ENCODE peak calls at places on chromosomes 6 and 20, in ten cellular contexts. One of them, this sample, is unnamed.

GRCh38 chr20:48257833-48258232 is 472.6 kb upstream of the SULF2 start:
- DNase-seq in GM13977: no peak
- DNase-seq in NCI-H510A: no peak
- DNase-seq in activated T-cell treated with anti-CD3 and anti-CD28 coated beads, Interleukin-2, amount 50 U/mL, for 1 hour: no peak
- DNase-seq in stimulated activated CD4-positive, alpha-beta T cell treated with anti-CD3 and anti-CD28 coated beads, Interleukin-4, amount 100 ng/mL, for 1 hour: no peak
- DNase-seq in NCI-H1694: no peak
- DNase-seq in prostate gland: no peak
- DNase-seq in aorta: no peak
- DNase-seq in endothelial cell: no peak
- DNase-seq in HCT116: no peak
- DNase-seq in this sample: no peak

GRCh38 chr6:5213851-5214507 is 46.8 kb downstream of the LYRM4 start:
- DNase-seq in stimulated activated CD4-positive, alpha-beta T cell treated with anti-CD3 and anti-CD28 coated beads, Interleukin-4, amount 100 ng/mL, for 1 hour: no peak
- DNase-seq in aorta: no peak
- DNase-seq in prostate gland: no peak
- DNase-seq in endothelial cell: no peak
- DNase-seq in NCI-H1694: no peak
- DNase-seq in activated T-cell treated with anti-CD3 and anti-CD28 coated beads, Interleukin-2, amount 50 U/mL, for 1 hour: no peak
- DNase-seq in NCI-H510A: no peak
- DNase-seq in GM13977: no peak
- DNase-seq in HCT116: no peak
- DNase-seq in this sample: no peak

GRCh38 chr6:46687619-46688097 is at the start of gene TDRD6:
- DNase-seq in GM13977: no peak
- DNase-seq in endothelial cell: no peak
- DNase-seq in NCI-H1694: no peak
- DNase-seq in NCI-H510A: no peak
- DNase-seq in stimulated activated CD4-positive, alpha-beta T cell treated with anti-CD3 and anti-CD28 coated beads, Interleukin-4, amount 100 ng/mL, for 1 hour: no peak
- DNase-seq in aorta: peak
- DNase-seq in activated T-cell treated with anti-CD3 and anti-CD28 coated beads, Interleukin-2, amount 50 U/mL, for 1 hour: no peak
- DNase-seq in HCT116: no peak
- DNase-seq in prostate gland: no peak
- DNase-seq in this sample: no peak

GRCh38 chr6:292506-293184 is 358 bp downstream of the DUSP22 start:
- DNase-seq in NCI-H510A: no peak
- DNase-seq in HCT116: no peak
- DNase-seq in NCI-H1694: no peak
- DNase-seq in endothelial cell: peak
- DNase-seq in aorta: peak
- DNase-seq in stimulated activated CD4-positive, alpha-beta T cell treated with anti-CD3 and anti-CD28 coated beads, Interleukin-4, amount 100 ng/mL, for 1 hour: peak
- DNase-seq in prostate gland: peak
- DNase-seq in GM13977: peak
- DNase-seq in activated T-cell treated with anti-CD3 and anti-CD28 coated beads, Interleukin-2, amount 50 U/mL, for 1 hour: no peak
- DNase-seq in this sample: peak

GRCh38 chr20:164618-165017 is 7.4 kb downstream of the DEFB127 start:
- DNase-seq in aorta: no peak
- DNase-seq in activated T-cell treated with anti-CD3 and anti-CD28 coated beads, Interleukin-2, amount 50 U/mL, for 1 hour: no peak
- DNase-seq in HCT116: no peak
- DNase-seq in stimulated activated CD4-positive, alpha-beta T cell treated with anti-CD3 and anti-CD28 coated beads, Interleukin-4, amount 100 ng/mL, for 1 hour: no peak
- DNase-seq in GM13977: no peak
- DNase-seq in endothelial cell: no peak
- DNase-seq in NCI-H510A: no peak
- DNase-seq in prostate gland: no peak
- DNase-seq in NCI-H1694: no peak
- DNase-seq in this sample: no peak

GRCh38 chr20:46004813-46005505 is 3.7 kb upstream of the MMP9 start:
- DNase-seq in NCI-H510A: no peak
- DNase-seq in stimulated activated CD4-positive, alpha-beta T cell treated with anti-CD3 and anti-CD28 coated beads, Interleukin-4, amount 100 ng/mL, for 1 hour: no peak
- DNase-seq in activated T-cell treated with anti-CD3 and anti-CD28 coated beads, Interleukin-2, amount 50 U/mL, for 1 hour: no peak
- DNase-seq in prostate gland: no peak
- DNase-seq in HCT116: no peak
- DNase-seq in aorta: no peak
- DNase-seq in NCI-H1694: no peak
- DNase-seq in endothelial cell: no peak
- DNase-seq in GM13977: no peak
- DNase-seq in this sample: no peak

GRCh38 chr20:14234666-14235295 is 102.6 kb downstream of the FLRT3 start:
- DNase-seq in stimulated activated CD4-positive, alpha-beta T cell treated with anti-CD3 and anti-CD28 coated beads, Interleukin-4, amount 100 ng/mL, for 1 hour: no peak
- DNase-seq in NCI-H1694: no peak
- DNase-seq in GM13977: no peak
- DNase-seq in HCT116: no peak
- DNase-seq in activated T-cell treated with anti-CD3 and anti-CD28 coated beads, Interleukin-2, amount 50 U/mL, for 1 hour: no peak
- DNase-seq in endothelial cell: no peak
- DNase-seq in NCI-H510A: no peak
- DNase-seq in prostate gland: no peak
- DNase-seq in aorta: no peak
- DNase-seq in this sample: no peak

GRCh38 chr6:27043244-27043643 is 204.3 kb upstream of the PRSS16 start:
- DNase-seq in endothelial cell: no peak
- DNase-seq in stimulated activated CD4-positive, alpha-beta T cell treated with anti-CD3 and anti-CD28 coated beads, Interleukin-4, amount 100 ng/mL, for 1 hour: no peak
- DNase-seq in prostate gland: no peak
- DNase-seq in NCI-H510A: no peak
- DNase-seq in aorta: no peak
- DNase-seq in NCI-H1694: no peak
- DNase-seq in HCT116: no peak
- DNase-seq in activated T-cell treated with anti-CD3 and anti-CD28 coated beads, Interleukin-2, amount 50 U/mL, for 1 hour: no peak
- DNase-seq in GM13977: peak
- DNase-seq in this sample: no peak

GRCh38 chr6:77173472-77174074 is 289.7 kb downstream of the HTR1B start:
- DNase-seq in prostate gland: no peak
- DNase-seq in NCI-H1694: no peak
- DNase-seq in NCI-H510A: no peak
- DNase-seq in aorta: no peak
- DNase-seq in endothelial cell: no peak
- DNase-seq in stimulated activated CD4-positive, alpha-beta T cell treated with anti-CD3 and anti-CD28 coated beads, Interleukin-4, amount 100 ng/mL, for 1 hour: no peak
- DNase-seq in GM13977: no peak
- DNase-seq in HCT116: no peak
- DNase-seq in activated T-cell treated with anti-CD3 and anti-CD28 coated beads, Interleukin-2, amount 50 U/mL, for 1 hour: no peak
- DNase-seq in this sample: no peak

GRCh38 chr20:50724851-50725721 is 6.3 kb upstream of the PARD6B start:
- DNase-seq in HCT116: peak
- DNase-seq in aorta: peak
- DNase-seq in stimulated activated CD4-positive, alpha-beta T cell treated with anti-CD3 and anti-CD28 coated beads, Interleukin-4, amount 100 ng/mL, for 1 hour: peak
- DNase-seq in GM13977: no peak
- DNase-seq in endothelial cell: no peak
- DNase-seq in NCI-H510A: no peak
- DNase-seq in activated T-cell treated with anti-CD3 and anti-CD28 coated beads, Interleukin-2, amount 50 U/mL, for 1 hour: no peak
- DNase-seq in prostate gland: no peak
- DNase-seq in NCI-H1694: no peak
- DNase-seq in this sample: no peak

GRCh38 chr6:137224890-137225198 is 5.7 kb upstream of the IFNGR1 start:
- DNase-seq in NCI-H510A: no peak
- DNase-seq in endothelial cell: no peak
- DNase-seq in aorta: no peak
- DNase-seq in activated T-cell treated with anti-CD3 and anti-CD28 coated beads, Interleukin-2, amount 50 U/mL, for 1 hour: no peak
- DNase-seq in GM13977: no peak
- DNase-seq in prostate gland: no peak
- DNase-seq in stimulated activated CD4-positive, alpha-beta T cell treated with anti-CD3 and anti-CD28 coated beads, Interleukin-4, amount 100 ng/mL, for 1 hour: no peak
- DNase-seq in NCI-H1694: no peak
- DNase-seq in HCT116: no peak
- DNase-seq in this sample: peak

GRCh38 chr6:149445573-149445972 is 39.2 kb downstream of the ZC3H12D start:
- DNase-seq in prostate gland: no peak
- DNase-seq in activated T-cell treated with anti-CD3 and anti-CD28 coated beads, Interleukin-2, amount 50 U/mL, for 1 hour: no peak
- DNase-seq in endothelial cell: no peak
- DNase-seq in HCT116: no peak
- DNase-seq in NCI-H510A: no peak
- DNase-seq in stimulated activated CD4-positive, alpha-beta T cell treated with anti-CD3 and anti-CD28 coated beads, Interleukin-4, amount 100 ng/mL, for 1 hour: no peak
- DNase-seq in GM13977: no peak
- DNase-seq in NCI-H1694: no peak
- DNase-seq in aorta: peak
- DNase-seq in this sample: no peak

GRCh38 chr6:70166088-70166958 is 136.6 kb downstream of the COL9A1 start:
- DNase-seq in NCI-H510A: no peak
- DNase-seq in prostate gland: peak
- DNase-seq in GM13977: peak
- DNase-seq in aorta: no peak
- DNase-seq in NCI-H1694: peak
- DNase-seq in endothelial cell: peak
- DNase-seq in HCT116: peak
- DNase-seq in activated T-cell treated with anti-CD3 and anti-CD28 coated beads, Interleukin-2, amount 50 U/mL, for 1 hour: no peak
- DNase-seq in stimulated activated CD4-positive, alpha-beta T cell treated with anti-CD3 and anti-CD28 coated beads, Interleukin-4, amount 100 ng/mL, for 1 hour: peak
- DNase-seq in this sample: peak

GRCh38 chr6:85129881-85130280 is 320.0 kb upstream of the NT5E start:
- DNase-seq in prostate gland: no peak
- DNase-seq in HCT116: no peak
- DNase-seq in GM13977: no peak
- DNase-seq in NCI-H510A: no peak
- DNase-seq in stimulated activated CD4-positive, alpha-beta T cell treated with anti-CD3 and anti-CD28 coated beads, Interleukin-4, amount 100 ng/mL, for 1 hour: no peak
- DNase-seq in aorta: no peak
- DNase-seq in endothelial cell: no peak
- DNase-seq in activated T-cell treated with anti-CD3 and anti-CD28 coated beads, Interleukin-2, amount 50 U/mL, for 1 hour: no peak
- DNase-seq in NCI-H1694: no peak
- DNase-seq in this sample: no peak

GRCh38 chr20:19823216-19823615 is 65.2 kb downstream of the RIN2 start:
- DNase-seq in aorta: no peak
- DNase-seq in stimulated activated CD4-positive, alpha-beta T cell treated with anti-CD3 and anti-CD28 coated beads, Interleukin-4, amount 100 ng/mL, for 1 hour: no peak
- DNase-seq in HCT116: no peak
- DNase-seq in NCI-H1694: no peak
- DNase-seq in endothelial cell: no peak
- DNase-seq in NCI-H510A: no peak
- DNase-seq in activated T-cell treated with anti-CD3 and anti-CD28 coated beads, Interleukin-2, amount 50 U/mL, for 1 hour: no peak
- DNase-seq in prostate gland: no peak
- DNase-seq in GM13977: no peak
- DNase-seq in this sample: no peak

GRCh38 chr20:1809611-1810510 is 85.3 kb upstream of the SIRPA start:
- DNase-seq in NCI-H1694: no peak
- DNase-seq in stimulated activated CD4-positive, alpha-beta T cell treated with anti-CD3 and anti-CD28 coated beads, Interleukin-4, amount 100 ng/mL, for 1 hour: no peak
- DNase-seq in prostate gland: no peak
- DNase-seq in endothelial cell: no peak
- DNase-seq in aorta: no peak
- DNase-seq in NCI-H510A: no peak
- DNase-seq in activated T-cell treated with anti-CD3 and anti-CD28 coated beads, Interleukin-2, amount 50 U/mL, for 1 hour: no peak
- DNase-seq in GM13977: no peak
- DNase-seq in HCT116: no peak
- DNase-seq in this sample: no peak

GRCh38 chr20:44756956-44757355 is 11.3 kb downstream of the KCNK15 start:
- DNase-seq in activated T-cell treated with anti-CD3 and anti-CD28 coated beads, Interleukin-2, amount 50 U/mL, for 1 hour: no peak
- DNase-seq in prostate gland: no peak
- DNase-seq in aorta: no peak
- DNase-seq in endothelial cell: no peak
- DNase-seq in GM13977: no peak
- DNase-seq in NCI-H1694: no peak
- DNase-seq in HCT116: no peak
- DNase-seq in stimulated activated CD4-positive, alpha-beta T cell treated with anti-CD3 and anti-CD28 coated beads, Interleukin-4, amount 100 ng/mL, for 1 hour: no peak
- DNase-seq in NCI-H510A: no peak
- DNase-seq in this sample: no peak

GRCh38 chr6:291697-292505 is at the start of gene DUSP22:
- DNase-seq in HCT116: peak
- DNase-seq in NCI-H1694: no peak
- DNase-seq in prostate gland: peak
- DNase-seq in aorta: peak
- DNase-seq in endothelial cell: peak
- DNase-seq in NCI-H510A: no peak
- DNase-seq in activated T-cell treated with anti-CD3 and anti-CD28 coated beads, Interleukin-2, amount 50 U/mL, for 1 hour: peak
- DNase-seq in stimulated activated CD4-positive, alpha-beta T cell treated with anti-CD3 and anti-CD28 coated beads, Interleukin-4, amount 100 ng/mL, for 1 hour: peak
- DNase-seq in GM13977: peak
- DNase-seq in this sample: peak

GRCh38 chr6:152952866-152953509 is 29.9 kb downstream of the FBXO5 start:
- DNase-seq in GM13977: peak
- DNase-seq in NCI-H1694: no peak
- DNase-seq in prostate gland: no peak
- DNase-seq in HCT116: peak
- DNase-seq in aorta: no peak
- DNase-seq in stimulated activated CD4-positive, alpha-beta T cell treated with anti-CD3 and anti-CD28 coated beads, Interleukin-4, amount 100 ng/mL, for 1 hour: no peak
- DNase-seq in activated T-cell treated with anti-CD3 and anti-CD28 coated beads, Interleukin-2, amount 50 U/mL, for 1 hour: no peak
- DNase-seq in NCI-H510A: no peak
- DNase-seq in endothelial cell: peak
- DNase-seq in this sample: peak

GRCh38 chr20:48912065-48912464 is 9.4 kb upstream of the ARFGEF2 start:
- DNase-seq in NCI-H1694: peak
- DNase-seq in GM13977: no peak
- DNase-seq in activated T-cell treated with anti-CD3 and anti-CD28 coated beads, Interleukin-2, amount 50 U/mL, for 1 hour: no peak
- DNase-seq in aorta: no peak
- DNase-seq in endothelial cell: no peak
- DNase-seq in HCT116: no peak
- DNase-seq in stimulated activated CD4-positive, alpha-beta T cell treated with anti-CD3 and anti-CD28 coated beads, Interleukin-4, amount 100 ng/mL, for 1 hour: no peak
- DNase-seq in prostate gland: no peak
- DNase-seq in NCI-H510A: no peak
- DNase-seq in this sample: peak

GRCh38 chr20:1622450-1622849 is 2.6 kb upstream of the SIRPB1 start:
- DNase-seq in stimulated activated CD4-positive, alpha-beta T cell treated with anti-CD3 and anti-CD28 coated beads, Interleukin-4, amount 100 ng/mL, for 1 hour: no peak
- DNase-seq in NCI-H1694: no peak
- DNase-seq in aorta: no peak
- DNase-seq in prostate gland: no peak
- DNase-seq in NCI-H510A: no peak
- DNase-seq in activated T-cell treated with anti-CD3 and anti-CD28 coated beads, Interleukin-2, amount 50 U/mL, for 1 hour: no peak
- DNase-seq in HCT116: no peak
- DNase-seq in GM13977: no peak
- DNase-seq in endothelial cell: no peak
- DNase-seq in this sample: peak

GRCh38 chr6:85864453-85865401 is 222.0 kb upstream of the SYNCRIP start:
- DNase-seq in aorta: no peak
- DNase-seq in HCT116: no peak
- DNase-seq in stimulated activated CD4-positive, alpha-beta T cell treated with anti-CD3 and anti-CD28 coated beads, Interleukin-4, amount 100 ng/mL, for 1 hour: no peak
- DNase-seq in prostate gland: peak
- DNase-seq in endothelial cell: no peak
- DNase-seq in GM13977: no peak
- DNase-seq in NCI-H510A: no peak
- DNase-seq in NCI-H1694: no peak
- DNase-seq in activated T-cell treated with anti-CD3 and anti-CD28 coated beads, Interleukin-2, amount 50 U/mL, for 1 hour: no peak
- DNase-seq in this sample: no peak

GRCh38 chr20:36861625-36861874 is 14.4 kb upstream of the TLDC2 start:
- DNase-seq in aorta: no peak
- DNase-seq in activated T-cell treated with anti-CD3 and anti-CD28 coated beads, Interleukin-2, amount 50 U/mL, for 1 hour: no peak
- DNase-seq in HCT116: no peak
- DNase-seq in NCI-H1694: no peak
- DNase-seq in prostate gland: no peak
- DNase-seq in GM13977: no peak
- DNase-seq in stimulated activated CD4-positive, alpha-beta T cell treated with anti-CD3 and anti-CD28 coated beads, Interleukin-4, amount 100 ng/mL, for 1 hour: no peak
- DNase-seq in NCI-H510A: no peak
- DNase-seq in endothelial cell: no peak
- DNase-seq in this sample: peak

GRCh38 chr20:48607544-48607865 is 220.3 kb downstream of the PREX1 start:
- DNase-seq in aorta: no peak
- DNase-seq in GM13977: no peak
- DNase-seq in endothelial cell: no peak
- DNase-seq in NCI-H510A: no peak
- DNase-seq in stimulated activated CD4-positive, alpha-beta T cell treated with anti-CD3 and anti-CD28 coated beads, Interleukin-4, amount 100 ng/mL, for 1 hour: no peak
- DNase-seq in activated T-cell treated with anti-CD3 and anti-CD28 coated beads, Interleukin-2, amount 50 U/mL, for 1 hour: no peak
- DNase-seq in HCT116: no peak
- DNase-seq in NCI-H1694: no peak
- DNase-seq in prostate gland: no peak
- DNase-seq in this sample: no peak

GRCh38 chr6:45000833-45001232 is 327.3 kb upstream of the RUNX2 start:
- DNase-seq in prostate gland: no peak
- DNase-seq in activated T-cell treated with anti-CD3 and anti-CD28 coated beads, Interleukin-2, amount 50 U/mL, for 1 hour: no peak
- DNase-seq in endothelial cell: no peak
- DNase-seq in aorta: no peak
- DNase-seq in GM13977: no peak
- DNase-seq in NCI-H1694: no peak
- DNase-seq in stimulated activated CD4-positive, alpha-beta T cell treated with anti-CD3 and anti-CD28 coated beads, Interleukin-4, amount 100 ng/mL, for 1 hour: no peak
- DNase-seq in NCI-H510A: no peak
- DNase-seq in HCT116: no peak
- DNase-seq in this sample: no peak

GRCh38 chr6:14211596-14211961 is 94.0 kb downstream of the CD83 start:
- DNase-seq in stimulated activated CD4-positive, alpha-beta T cell treated with anti-CD3 and anti-CD28 coated beads, Interleukin-4, amount 100 ng/mL, for 1 hour: peak
- DNase-seq in activated T-cell treated with anti-CD3 and anti-CD28 coated beads, Interleukin-2, amount 50 U/mL, for 1 hour: no peak
- DNase-seq in endothelial cell: no peak
- DNase-seq in GM13977: peak
- DNase-seq in prostate gland: peak
- DNase-seq in NCI-H510A: no peak
- DNase-seq in HCT116: no peak
- DNase-seq in aorta: peak
- DNase-seq in NCI-H1694: no peak
- DNase-seq in this sample: peak

GRCh38 chr6:43090557-43090952 is 14.4 kb downstream of the PTK7 start:
- DNase-seq in HCT116: no peak
- DNase-seq in NCI-H1694: no peak
- DNase-seq in stimulated activated CD4-positive, alpha-beta T cell treated with anti-CD3 and anti-CD28 coated beads, Interleukin-4, amount 100 ng/mL, for 1 hour: no peak
- DNase-seq in NCI-H510A: no peak
- DNase-seq in activated T-cell treated with anti-CD3 and anti-CD28 coated beads, Interleukin-2, amount 50 U/mL, for 1 hour: no peak
- DNase-seq in aorta: no peak
- DNase-seq in endothelial cell: no peak
- DNase-seq in GM13977: no peak
- DNase-seq in prostate gland: peak
- DNase-seq in this sample: no peak

This sample was measured in RPMI8226.